ENCODE peak calls at places on chromosomes 5 and 9, in five cellular contexts. C, Y, B, O and A are unnamed samples.

GRCh38 chr5:113057437-113058052 is 80.9 kb downstream of the DCP2 start:
- DNase-seq in C (no peak), Y (no peak), B (no peak), O (no peak), A (peak; percentile 52)

GRCh38 chr9:19456996-19457693 is 48.3 kb downstream of the ACER2 start:
- DNase-seq in C (peak; percentile 80), Y (peak; percentile 46), B (peak; percentile 70), O (no peak), A (peak; percentile 86)

GRCh38 chr9:14314424-14314928 is 535 bp upstream of the NFIB start:
- DNase-seq in C (peak; percentile 20), Y (no peak), B (peak; percentile 15), O (peak; percentile 92), A (peak; percentile 68)

GRCh38 chr9:130137081-130137869 is 34.9 kb upstream of the NCS1 start:
- DNase-seq in C (no peak), Y (no peak), B (no peak), O (no peak), A (no peak)

GRCh38 chr9:118721923-118722322 is 647.3 kb downstream of the BRINP1 start:
- DNase-seq in C (no peak), Y (no peak), B (no peak), O (no peak), A (no peak)

GRCh38 chr9:124411514-124412227 is 3.6 kb downstream of the PSMB7 start:
- DNase-seq in C (peak; percentile 80), Y (no peak), B (no peak), O (no peak), A (no peak)

GRCh38 chr9:26551451-26551850 is 341.2 kb downstream of the CAAP1 start:
- DNase-seq in C (no peak), Y (no peak), B (no peak), O (no peak), A (peak; percentile 5)

GRCh38 chr9:129414377-129415021 is 206.4 kb downstream of the C9orf50 start:
- DNase-seq in C (peak; percentile 53), Y (peak; percentile 32), B (no peak), O (peak; percentile 89), A (no peak)

GRCh38 chr5:151155149-151155776 is 2.3 kb downstream of the ANXA6 start:
- DNase-seq in C (peak; percentile 67), Y (peak; percentile 51), B (no peak), O (no peak), A (no peak)

GRCh38 chr9:18499987-18500386 is 26.0 kb downstream of the ADAMTSL1 start:
- DNase-seq in C (no peak), Y (no peak), B (no peak), O (no peak), A (no peak)

GRCh38 chr9:123998970-123999621 is 12.5 kb upstream of the LHX2 start:
- DNase-seq in C (peak; percentile 16), Y (no peak), B (no peak), O (peak; percentile 65), A (no peak)

GRCh38 chr5:59332236-59332973 is 561.1 kb downstream of the PDE4D start:
- DNase-seq in C (no peak), Y (no peak), B (no peak), O (no peak), A (no peak)